ENCODE peak calls at places on chromosomes 6 and 20, in ten cellular contexts. D, V, L, Z, U, N, A, H, E and G are unnamed samples.

GRCh38 chr20:57866250-57867106 is 156.7 kb upstream of the PMEPA1 start:
- DNase-seq in D (no peak), V (no peak), L (no peak), Z (no peak), U (no peak), N (peak), A (no peak), H (no peak), E (no peak), G (no peak)

GRCh38 chr20:62651285-62652021 is 9.2 kb downstream of the SLCO4A1 start:
- DNase-seq in D (peak), V (no peak), L (no peak), Z (peak), U (no peak), N (no peak), A (no peak), H (peak), E (peak), G (no peak)

GRCh38 chr20:39676857-39677351 is 714.8 kb downstream of the DHX35 start:
- DNase-seq in D (peak), V (no peak), L (no peak), Z (no peak), U (no peak), N (no peak), A (no peak), H (no peak), E (no peak), G (no peak)

GRCh38 chr6:131868836-131869235 is 61.0 kb downstream of the ENPP1 start:
- DNase-seq in D (no peak), V (no peak), L (no peak), Z (no peak), U (no peak), N (no peak), A (no peak), H (no peak), E (no peak), G (no peak)

GRCh38 chr20:63635431-63636141 is 8.7 kb upstream of the GMEB2 start:
- DNase-seq in D (no peak), V (no peak), L (no peak), Z (no peak), U (no peak), N (no peak), A (no peak), H (peak), E (peak), G (no peak)

GRCh38 chr20:5221078-5221430 is 94.2 kb downstream of the CDS2 start:
- DNase-seq in D (no peak), V (no peak), L (no peak), Z (no peak), U (no peak), N (no peak), A (no peak), H (no peak), E (no peak), G (no peak)

GRCh38 chr20:19257865-19258264 is 45.4 kb downstream of the SLC24A3 start:
- DNase-seq in D (no peak), V (no peak), L (no peak), Z (no peak), U (no peak), N (no peak), A (no peak), H (no peak), E (no peak), G (no peak)

GRCh38 chr20:2133318-2134183 is 31.9 kb downstream of the STK35 start:
- DNase-seq in D (no peak), V (no peak), L (peak), Z (no peak), U (no peak), N (peak), A (peak), H (no peak), E (no peak), G (no peak)

GRCh38 chr6:15389759-15390723 is 144.2 kb downstream of the JARID2 start:
- DNase-seq in D (peak), V (peak), L (peak), Z (no peak), U (peak), N (no peak), A (no peak), H (no peak), E (no peak), G (peak)

GRCh38 chr6:17684134-17684533 is 22.6 kb downstream of the NUP153 start:
- DNase-seq in D (no peak), V (no peak), L (no peak), Z (no peak), U (no peak), N (no peak), A (no peak), H (no peak), E (no peak), G (no peak)

GRCh38 chr6:4510317-4510716 is 265.9 kb upstream of the CDYL start:
- DNase-seq in D (no peak), V (no peak), L (no peak), Z (no peak), U (no peak), N (no peak), A (no peak), H (no peak), E (no peak), G (no peak)

GRCh38 chr20:17848249-17848648 is 120.3 kb downstream of the SNX5 start:
- DNase-seq in D (no peak), V (no peak), L (no peak), Z (no peak), U (no peak), N (no peak), A (no peak), H (no peak), E (no peak), G (no peak)

GRCh38 chr6:73666393-73666792 is 12.6 kb upstream of the SLC17A5 start:
- DNase-seq in D (no peak), V (no peak), L (peak), Z (no peak), U (no peak), N (no peak), A (no peak), H (no peak), E (no peak), G (no peak)

DNA sequence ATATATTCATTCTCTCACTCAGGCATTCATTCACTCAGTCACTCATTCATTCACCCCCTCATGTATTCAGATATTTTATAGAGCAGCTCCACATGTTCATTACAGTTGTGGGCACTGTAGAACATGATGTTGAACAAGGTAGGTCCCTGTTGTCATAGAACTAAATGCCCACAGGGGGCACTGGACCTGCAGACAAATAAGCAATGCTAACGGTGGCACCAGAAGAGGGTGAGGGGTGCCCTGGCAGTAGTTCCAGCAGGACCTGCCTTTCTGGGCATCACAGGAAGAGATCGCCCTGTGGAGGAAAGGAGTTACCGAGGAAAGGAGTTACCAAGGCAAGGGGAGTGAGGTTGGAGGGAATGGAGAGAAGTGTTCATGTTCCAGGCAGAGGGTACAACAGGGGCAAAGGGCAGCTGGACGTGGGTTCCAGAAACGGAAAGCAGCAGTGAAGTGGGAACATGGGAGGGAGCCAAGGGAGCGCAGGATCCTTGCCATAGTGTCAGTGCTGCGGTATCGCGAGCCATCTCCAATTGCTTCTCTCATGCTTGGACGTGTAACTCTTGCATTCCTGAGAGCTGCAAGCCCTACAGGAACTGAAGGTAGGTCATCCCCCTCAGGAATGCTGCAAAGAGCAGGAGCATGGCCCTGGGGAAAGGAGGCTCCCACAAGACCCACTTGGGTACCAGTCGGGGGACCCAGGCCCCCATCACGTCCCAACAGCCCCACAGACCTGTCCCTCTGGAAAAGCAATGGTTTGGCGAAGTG is 128.2 kb downstream of the EDN3 start:
- DNase-seq in D (no peak), V (no peak), L (no peak), Z (no peak), U (peak), N (no peak), A (no peak), H (no peak), E (no peak), G (no peak)
- TF ChIP-seq CTCF in D (no peak), V (no peak), L (no peak), Z (no peak), U (no peak), N (no peak), A (no peak), H (no peak), E (no peak), G (peak)

DNA sequence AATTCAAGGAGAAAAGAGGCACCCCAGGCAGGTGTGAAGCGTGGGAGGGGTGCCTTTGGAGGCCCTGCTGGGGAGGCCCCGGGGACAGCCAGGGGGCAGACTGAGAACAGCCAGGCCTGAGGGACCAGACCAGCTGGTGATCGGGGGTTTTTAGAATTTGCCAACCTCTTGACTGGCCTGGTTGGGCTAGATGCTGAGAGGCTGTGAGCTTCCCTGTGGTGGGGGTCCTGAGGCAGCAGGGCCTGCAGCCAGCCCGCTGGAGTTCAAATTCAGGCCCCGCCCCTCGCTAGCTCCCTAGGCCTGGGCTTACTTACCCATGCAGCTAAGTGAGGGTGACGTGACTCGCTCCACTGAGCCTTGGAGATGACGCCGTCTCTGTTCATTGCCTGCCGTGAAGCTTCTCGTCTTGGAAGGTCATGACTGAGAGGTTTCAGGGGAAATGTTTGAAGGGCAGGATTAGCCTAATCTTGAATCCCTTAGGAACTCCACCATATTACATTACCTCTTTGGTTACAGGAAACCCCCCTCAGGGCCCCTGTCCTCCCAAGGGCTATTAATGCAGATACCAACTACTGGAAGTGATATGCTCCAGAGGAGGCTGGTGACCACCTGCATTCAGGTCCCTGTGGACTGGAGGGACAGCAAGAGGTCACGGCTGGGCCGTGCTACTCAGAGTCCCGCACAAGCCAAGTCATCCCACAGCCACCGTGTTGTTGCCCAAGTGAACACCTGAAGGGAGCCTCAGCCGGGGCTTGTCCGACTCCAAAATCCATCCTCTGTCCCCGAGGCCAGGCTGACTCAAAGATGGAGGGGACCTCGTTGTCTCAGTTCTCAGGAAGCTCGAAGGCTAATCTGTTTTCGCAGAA is 73.9 kb upstream of the DUSP22 start:
- DNase-seq in D (peak), V (no peak), L (no peak), Z (no peak), U (no peak), N (no peak), A (no peak), H (peak), E (no peak), G (no peak)
- TF ChIP-seq CTCF in D (peak), V (no peak), L (no peak), Z (no peak), U (no peak), N (no peak), A (no peak), H (no peak), E (no peak), G (no peak)

GRCh38 chr6:31900917-31901414 is 920 bp downstream of the ZBTB12 start:
- DNase-seq in D (no peak), V (peak), L (no peak), Z (no peak), U (no peak), N (no peak), A (no peak), H (no peak), E (no peak), G (no peak)
- TF ChIP-seq CTCF in D (no peak), V (no peak), L (no peak), Z (no peak), U (peak), N (no peak), A (no peak), H (no peak), E (no peak), G (no peak)

GRCh38 chr20:45470939-45471338 is 1.4 kb downstream of the WFDC2 start:
- DNase-seq in D (no peak), V (no peak), L (peak), Z (no peak), U (no peak), N (no peak), A (no peak), H (no peak), E (no peak), G (no peak)
- TF ChIP-seq CTCF in D (peak), V (no peak), L (peak), Z (no peak), U (peak), N (no peak), A (peak), H (no peak), E (no peak), G (peak)

GRCh38 chr6:104003803-104004516 is 855.8 kb downstream of the HACE1 start:
- DNase-seq in D (no peak), V (no peak), L (no peak), Z (no peak), U (peak), N (no peak), A (no peak), H (no peak), E (no peak), G (no peak)
- TF ChIP-seq CTCF in D (no peak), V (no peak), L (no peak), Z (no peak), U (peak), N (no peak), A (peak), H (no peak), E (no peak), G (no peak)